ENCODE peak calls at places on chromosomes 4 and X, in four cellular contexts. Q is cardiac muscle cell, F is lower lobe of right lung, D is colonic mucosa. W is an unnamed sample.

GRCh38 chrX:115949900-115950822 is 220.4 kb upstream of the AGTR2 start:
- DNase-seq in Q (no peak), F (no peak), D (no peak), W (peak)

GRCh38 chr4:87896020-87896621 is 63.4 kb downstream of the MEPE start:
- DNase-seq in Q (peak), F (peak), D (no peak), W (no peak)

GRCh38 chrX:114976321-114976720 is 41.1 kb downstream of the IL13RA2 start:
- DNase-seq in Q (peak), F (no peak), D (no peak), W (no peak)

GRCh38 chrX:148530464-148531077 is 30.2 kb downstream of the AFF2 start:
- DNase-seq in Q (peak), F (no peak), D (no peak), W (no peak)

GRCh38 chr4:21806991-21807390 is 141.6 kb downstream of the KCNIP4 start:
- DNase-seq in Q (no peak), F (no peak), D (no peak), W (no peak)

GRCh38 chrX:67568769-67569168 is 24.9 kb downstream of the AR start:
- DNase-seq in Q (no peak), F (no peak), D (no peak), W (no peak)

GRCh38 chr4:7193040-7193958 is 961 bp downstream of the SORCS2 start:
- DNase-seq in Q (no peak), F (peak), D (no peak), W (peak)

GRCh38 chrX:137654481-137654880 is 88.6 kb downstream of the ZIC3 start:
- DNase-seq in Q (no peak), F (no peak), D (no peak), W (no peak)

GRCh38 chr4:76984788-76985211 is 35.2 kb downstream of the SEPTIN11 start:
- DNase-seq in Q (peak), F (no peak), D (no peak), W (no peak)

GRCh38 chrX:79443121-79443520 is 76.0 kb upstream of the ITM2A start:
- DNase-seq in Q (no peak), F (no peak), D (no peak), W (no peak)

GRCh38 chrX:13828392-13828791 is 11.5 kb upstream of the GPM6B start:
- DNase-seq in Q (no peak), F (no peak), D (no peak), W (no peak)

GRCh38 chrX:135572436-135572835 is 52.0 kb downstream of the INTS6L start:
- DNase-seq in Q (peak), F (no peak), D (no peak), W (no peak)
- TF ChIP-seq CTCF in Q (peak), F (peak), D (no peak), W (no peak)

GRCh38 chr4:152348670-152349069 is 187.2 kb downstream of the FBXW7 start:
- DNase-seq in Q (no peak), F (no peak), D (no peak), W (no peak)
- TF ChIP-seq CTCF in Q (peak), F (no peak), D (no peak), W (no peak)

GRCh38 chr4:139227729-139228404 is 50.8 kb upstream of the ELF2 start:
- DNase-seq in Q (no peak), F (no peak), D (no peak), W (no peak)
- TF ChIP-seq CTCF in Q (no peak), F (no peak), D (no peak), W (no peak)

GRCh38 chr4:115537387-115537786 is 424.0 kb upstream of the NDST4 start:
- DNase-seq in Q (no peak), F (no peak), D (no peak), W (no peak)
- TF ChIP-seq CTCF in Q (no peak), F (peak), D (peak), W (no peak)

W was measured in pancreas.